ENCODE peak calls at places on chromosomes 6 and 20, in four cellular contexts. O is SK-N-DZ, V is foreskin fibroblast, S is fibroblast of mammary gland. Y is an unnamed sample.

GRCh38 chr6:135880066-135880972 is 28.8 kb downstream of the PDE7B start:
- DNase-seq in S (peak), O (no peak), V (peak), Y (no peak)

GRCh38 chr6:110944681-110945151 is 13.8 kb upstream of the GTF3C6 start:
- DNase-seq in V (peak), O (no peak), S (peak), Y (no peak)

GRCh38 chr20:61959301-61959700 is 106.4 kb downstream of the TAF4 start:
- DNase-seq in S (peak), O (no peak), V (no peak), Y (no peak)

GRCh38 chr6:90328004-90328403 is 31.4 kb upstream of the BACH2 start:
- DNase-seq in V (no peak), S (peak), O (no peak), Y (no peak)

GRCh38 chr20:32207626-32208498 is at the start of the genes PLAGL2 and POFUT1:
- DNase-seq in V (peak), O (peak), S (peak), Y (no peak)

GRCh38 chr6:157974341-157974894 is 7.2 kb upstream of the SYNJ2 start:
- DNase-seq in S (peak), V (no peak), O (no peak), Y (no peak)

GRCh38 chr6:1322725-1323219 is 10.9 kb downstream of the FOXQ1 start:
- DNase-seq in V (peak), S (no peak), O (no peak), Y (no peak)

GRCh38 chr20:13017235-13017634 is 8.5 kb downstream of the SPTLC3 start:
- DNase-seq in O (no peak), V (peak), S (peak), Y (no peak)

GRCh38 chr6:16762547-16763477 is 1.6 kb upstream of the ATXN1 start:
- DNase-seq in S (peak), V (peak), O (peak), Y (peak)